ENCODE peak calls at places on chromosomes 5 and 9, in ten cellular contexts. Z is neural progenitor cell, Y is keratinocyte, G is HepG2, H is MM.1S, I is PC-9, Q is fibroblast of lung, U is HCT116, P is PC-3, L is astrocyte. M is an unnamed sample.

GRCh38 chr9:89592963-89593775 is 11.6 kb upstream of the GADD45G start:
- DNase-seq in Y (no peak), I (peak), L (peak), Z (peak), U (no peak), H (no peak), Q (peak), P (peak), G (peak), M (peak)

GRCh38 chr5:67693956-67694564 is 497.5 kb upstream of the CD180 start:
- DNase-seq in Z (no peak), U (no peak), P (no peak), Q (peak), L (peak), Y (no peak), I (no peak), G (no peak), H (no peak), M (no peak)

GRCh38 chr9:68705636-68706578 is 867 bp downstream of the PIP5K1B start:
- DNase-seq in Z (peak), P (no peak), Q (peak), Y (no peak), G (peak), L (no peak), H (no peak), I (no peak), U (no peak), M (peak)

GRCh38 chr5:178455480-178455835 is 134.7 kb downstream of the COL23A1 start:
- DNase-seq in L (no peak), I (no peak), Y (no peak), U (no peak), Q (no peak), G (no peak), H (no peak), P (no peak), Z (no peak), M (no peak)

GRCh38 chr9:5800969-5801738 is 31.8 kb downstream of the ERMP1 start:
- DNase-seq in I (no peak), H (peak), Y (no peak), U (no peak), Z (no peak), Q (peak), G (no peak), L (peak), P (no peak), M (peak)

GRCh38 chr5:55993628-55994501 is 898 bp downstream of the IL6ST start:
- DNase-seq in H (peak), Z (no peak), L (no peak), G (no peak), Y (no peak), U (no peak), Q (no peak), P (peak), I (peak), M (peak)

GRCh38 chr5:81151546-81151945 is 81.6 kb upstream of the CKMT2 start:
- DNase-seq in I (no peak), G (no peak), U (no peak), L (peak), Z (no peak), H (no peak), Y (no peak), P (no peak), Q (peak), M (no peak)

GRCh38 chr5:73545403-73545779 is 20.0 kb downstream of the ANKRA2 start:
- DNase-seq in Q (no peak), P (no peak), Z (no peak), Y (no peak), L (no peak), U (no peak), G (peak), I (no peak), H (no peak), M (no peak)

GRCh38 chr5:37807015-37807414 is 32.8 kb downstream of the GDNF start:
- DNase-seq in L (no peak), I (no peak), H (no peak), Q (no peak), G (no peak), P (no peak), U (no peak), Y (no peak), Z (no peak), M (no peak)

GRCh38 chr5:37803487-37803886 is 36.4 kb downstream of the GDNF start:
- DNase-seq in Z (no peak), Q (no peak), P (no peak), I (no peak), H (no peak), L (no peak), U (no peak), Y (no peak), G (no peak), M (no peak)

GRCh38 chr5:37807902-37808301 is 31.9 kb downstream of the GDNF start:
- DNase-seq in G (no peak), P (no peak), U (no peak), H (no peak), Y (no peak), L (no peak), I (no peak), Z (no peak), Q (no peak), M (no peak)

GRCh38 chr5:37804401-37804800 is 35.4 kb downstream of the GDNF start:
- DNase-seq in U (no peak), L (no peak), G (no peak), Q (no peak), P (no peak), Z (no peak), H (no peak), Y (no peak), I (no peak), M (no peak)

GRCh38 chr5:37806016-37806415 is 33.8 kb downstream of the GDNF start:
- DNase-seq in Q (no peak), P (no peak), Z (no peak), G (no peak), U (no peak), H (no peak), L (no peak), I (no peak), Y (no peak), M (no peak)
- H3K27ac ChIP-seq in Q (no peak), P (no peak), Z (no peak), G (no peak), U (no peak), H (no peak), L (no peak), I (no peak), Y (no peak), M (peak)

GRCh38 chr5:123089572-123089970 is 530 bp downstream of the PRDM6 start:
- DNase-seq in I (no peak), Y (no peak), G (peak), U (no peak), H (no peak), Q (peak), Z (peak), P (no peak), L (no peak), M (no peak)

GRCh38 chr5:123088031-123088805 is 823 bp upstream of the PRDM6 start:
- DNase-seq in Q (peak), I (no peak), G (peak), H (no peak), P (no peak), Z (peak), L (no peak), Y (no peak), U (no peak), M (no peak)

GRCh38 chr5:123085638-123086286 is 3.3 kb upstream of the PRDM6 start:
- DNase-seq in I (no peak), L (no peak), G (no peak), U (no peak), Z (no peak), Q (no peak), H (no peak), Y (no peak), P (no peak), M (no peak)

GRCh38 chr5:123086376-123087055 is 2.5 kb upstream of the PRDM6 start:
- DNase-seq in G (no peak), Q (no peak), U (no peak), Z (peak), P (no peak), Y (no peak), L (no peak), I (no peak), H (no peak), M (no peak)

DNA sequence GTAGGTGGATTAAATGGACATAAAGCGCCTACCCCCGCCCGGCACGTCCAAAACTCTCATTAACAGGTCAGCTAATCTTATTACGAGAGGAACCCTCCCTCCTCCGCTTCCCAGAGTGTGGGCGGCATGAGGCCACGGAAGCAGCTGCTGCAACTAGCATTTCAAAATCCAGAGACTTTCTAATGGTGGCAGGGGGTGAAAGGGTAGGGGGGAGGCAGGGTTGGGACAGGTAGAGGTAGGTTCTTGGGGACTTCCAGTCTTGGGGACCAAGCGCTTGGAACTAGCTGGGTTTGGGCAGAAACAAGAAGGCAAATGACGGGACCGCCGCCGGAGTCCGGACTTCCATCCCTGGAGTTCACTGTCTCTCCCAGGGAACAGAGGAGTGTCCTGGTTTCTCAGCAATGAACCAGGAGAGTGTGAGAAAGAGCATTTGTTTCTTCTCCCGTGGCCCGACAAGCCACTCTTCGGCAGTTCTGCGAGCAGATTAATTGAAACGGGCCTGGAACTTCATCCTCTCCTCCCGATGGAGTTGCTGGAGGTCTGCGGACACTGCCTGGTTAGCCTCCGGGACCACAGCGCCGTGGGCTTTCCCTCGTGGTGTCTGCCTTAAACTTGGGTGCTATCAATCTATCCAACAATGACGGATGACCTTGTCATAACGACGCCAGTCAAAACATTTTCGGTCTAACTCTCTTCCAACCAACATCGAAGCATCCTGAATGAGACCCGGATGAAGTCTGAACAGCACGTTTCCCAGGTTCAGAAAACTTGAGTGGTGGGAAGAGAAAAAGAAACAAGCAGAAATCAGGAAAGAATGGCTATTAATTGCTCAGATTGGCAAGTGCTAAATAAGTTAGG is 1.6 kb upstream of the PRDM6 start:
- DNase-seq in G (no peak), Z (peak), I (no peak), H (no peak), Q (no peak), P (no peak), L (no peak), Y (no peak), U (no peak), M (no peak)
- TF ChIP-seq EZH2 in G (no peak), Z (peak), I (no peak), H (no peak), Q (no peak), P (no peak), L (no peak), Y (peak), U (no peak), M (peak)

GRCh38 chr5:176319827-176320554 is 41.6 kb downstream of the KIAA1191 start:
- DNase-seq in Q (peak), L (no peak), P (peak), G (peak), U (peak), Y (no peak), H (peak), I (no peak), Z (no peak), M (peak)

GRCh38 chr5:176320577-176320976 is 41.0 kb downstream of the KIAA1191 start:
- DNase-seq in U (no peak), Y (no peak), Q (no peak), I (no peak), L (no peak), Z (peak), G (no peak), P (no peak), H (no peak), M (peak)

DNA sequence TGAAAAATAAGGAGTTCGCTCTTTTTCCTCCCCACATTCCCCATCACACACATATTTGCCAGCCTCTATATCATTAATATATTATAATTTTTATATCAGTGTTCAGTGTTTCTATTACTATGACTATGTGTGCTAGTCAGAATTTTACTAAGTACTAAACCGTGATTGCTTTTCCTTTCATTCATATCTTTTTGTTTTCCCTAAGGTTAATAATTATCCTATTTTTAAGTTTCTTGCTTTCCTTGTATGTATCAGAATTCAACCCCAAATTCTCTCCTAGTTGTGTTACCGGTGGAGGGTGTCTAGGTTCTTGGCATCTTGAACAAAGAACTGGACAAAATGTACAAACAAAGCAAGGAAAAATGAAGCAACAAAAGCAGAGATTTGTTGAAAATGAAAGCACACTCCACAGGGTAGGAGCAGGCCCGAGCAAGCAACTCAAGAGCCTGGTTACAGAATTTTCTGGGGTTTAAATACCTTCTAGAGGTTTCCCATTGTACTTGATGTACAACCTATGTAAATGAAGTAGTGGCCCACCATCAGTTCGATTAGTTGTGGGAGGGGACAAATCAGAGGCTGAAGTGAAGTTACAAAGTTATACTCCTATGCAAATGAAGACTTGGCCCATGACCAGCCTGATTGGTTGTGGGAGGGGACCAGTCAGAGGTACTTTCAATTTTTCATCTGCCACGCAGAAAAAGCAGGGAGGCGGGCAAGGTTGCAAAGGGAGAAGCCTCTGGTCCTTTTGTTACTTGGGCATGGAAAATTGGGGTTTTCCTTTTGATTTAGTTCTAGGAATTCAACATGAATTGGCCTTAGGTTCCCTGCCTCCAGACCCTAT is 43.8 kb downstream of the KIAA1191 start:
- DNase-seq in G (no peak), Y (no peak), L (no peak), P (no peak), U (no peak), I (no peak), Z (no peak), H (no peak), Q (no peak), M (no peak)
- H3K27ac ChIP-seq in G (no peak), Y (no peak), L (no peak), P (no peak), U (no peak), I (no peak), Z (no peak), H (no peak), Q (no peak), M (no peak)

GRCh38 chr5:38807570-38808461 is 38.0 kb upstream of the OSMR start:
- DNase-seq in I (no peak), H (no peak), U (no peak), P (peak), Z (no peak), L (peak), Y (no peak), G (no peak), Q (peak), M (peak)

GRCh38 chr5:38814879-38815278 is 30.9 kb upstream of the OSMR start:
- DNase-seq in Y (no peak), H (no peak), G (no peak), I (no peak), Z (no peak), L (no peak), P (no peak), U (no peak), Q (no peak), M (no peak)

GRCh38 chr5:38808666-38809343 is 37.0 kb upstream of the OSMR start:
- DNase-seq in I (no peak), Z (no peak), G (no peak), Y (no peak), L (no peak), Q (no peak), P (no peak), H (no peak), U (no peak), M (no peak)

GRCh38 chr5:38809388-38810359 is 36.1 kb upstream of the OSMR start:
- DNase-seq in P (peak), U (peak), Z (peak), Q (peak), I (no peak), H (peak), Y (no peak), L (peak), G (peak), M (peak)
- TF ChIP-seq EZH2 in P (no peak), U (no peak), Z (no peak), Q (no peak), I (no peak), H (no peak), Y (no peak), L (no peak), G (no peak), M (no peak)

M was measured in A673.